ENCODE peak calls at places on chromosome 12, in ten cellular contexts. One of them, this sample, is unnamed.

GRCh38 chr12:105974738-105975137 is 164.0 kb downstream of the NUAK1 start:
- DNase-seq in tibial nerve: no peak
- DNase-seq in HepG2: no peak
- DNase-seq in H1: no peak
- DNase-seq in transverse colon: no peak
- DNase-seq in stomach: no peak
- DNase-seq in ovary: no peak
- DNase-seq in SK-N-SH: no peak
- DNase-seq in A549: no peak
- DNase-seq in sigmoid colon: no peak
- DNase-seq in this sample: no peak

GRCh38 chr12:98646165-98646764 is 1.2 kb downstream of the APAF1 start:
- DNase-seq in stomach: no peak
- DNase-seq in ovary: no peak
- DNase-seq in transverse colon: no peak
- DNase-seq in SK-N-SH: no peak
- DNase-seq in tibial nerve: no peak
- DNase-seq in H1: no peak
- DNase-seq in A549: peak; percentile 33
- DNase-seq in sigmoid colon: no peak
- DNase-seq in HepG2: peak; percentile 5
- DNase-seq in this sample: no peak

GRCh38 chr12:91811481-91812287 is 334.0 kb downstream of the BTG1 start:
- DNase-seq in HepG2: peak; percentile 42
- DNase-seq in tibial nerve: peak; percentile 83
- DNase-seq in SK-N-SH: peak; percentile 22
- DNase-seq in sigmoid colon: peak; percentile 80
- DNase-seq in A549: peak; percentile 69
- DNase-seq in stomach: peak; percentile 76
- DNase-seq in ovary: peak; percentile 80
- DNase-seq in transverse colon: peak; percentile 79
- DNase-seq in H1: no peak
- DNase-seq in this sample: peak; percentile 61

GRCh38 chr12:31832740-31833540 is 104.1 kb upstream of the AMN1 start:
- DNase-seq in transverse colon: no peak
- DNase-seq in H1: no peak
- DNase-seq in stomach: no peak
- DNase-seq in tibial nerve: no peak
- DNase-seq in ovary: no peak
- DNase-seq in sigmoid colon: no peak
- DNase-seq in A549: no peak
- DNase-seq in HepG2: no peak
- DNase-seq in SK-N-SH: no peak
- DNase-seq in this sample: peak; percentile 37

GRCh38 chr12:108173160-108173559 is 44.1 kb downstream of the WSCD2 start:
- DNase-seq in A549: no peak
- DNase-seq in H1: no peak
- DNase-seq in tibial nerve: no peak
- DNase-seq in stomach: no peak
- DNase-seq in transverse colon: no peak
- DNase-seq in ovary: no peak
- DNase-seq in sigmoid colon: no peak
- DNase-seq in SK-N-SH: no peak
- DNase-seq in HepG2: no peak
- DNase-seq in this sample: no peak

GRCh38 chr12:42104784-42105183 is 39.9 kb downstream of the GXYLT1 start:
- DNase-seq in tibial nerve: no peak
- DNase-seq in transverse colon: no peak
- DNase-seq in SK-N-SH: no peak
- DNase-seq in ovary: no peak
- DNase-seq in sigmoid colon: no peak
- DNase-seq in H1: no peak
- DNase-seq in stomach: no peak
- DNase-seq in HepG2: no peak
- DNase-seq in A549: no peak
- DNase-seq in this sample: no peak

GRCh38 chr12:45439039-45439438 is 223.1 kb downstream of the ANO6 start:
- DNase-seq in transverse colon: no peak
- DNase-seq in H1: no peak
- DNase-seq in SK-N-SH: no peak
- DNase-seq in A549: peak; percentile 8
- DNase-seq in stomach: no peak
- DNase-seq in tibial nerve: no peak
- DNase-seq in sigmoid colon: no peak
- DNase-seq in ovary: no peak
- DNase-seq in HepG2: no peak
- DNase-seq in this sample: no peak

GRCh38 chr12:27434673-27435565 is 11.6 kb upstream of the SMCO2 start:
- DNase-seq in stomach: no peak
- DNase-seq in tibial nerve: no peak
- DNase-seq in HepG2: no peak
- DNase-seq in ovary: peak; percentile 28
- DNase-seq in transverse colon: no peak
- DNase-seq in sigmoid colon: no peak
- DNase-seq in A549: no peak
- DNase-seq in SK-N-SH: peak; percentile 54
- DNase-seq in H1: no peak
- DNase-seq in this sample: no peak

GRCh38 chr12:128069359-128069997 is 197.5 kb upstream of the TMEM132C start:
- DNase-seq in transverse colon: peak; percentile 63
- DNase-seq in HepG2: peak; percentile 30
- DNase-seq in H1: no peak
- DNase-seq in stomach: no peak
- DNase-seq in SK-N-SH: peak; percentile 46
- DNase-seq in sigmoid colon: no peak
- DNase-seq in ovary: no peak
- DNase-seq in tibial nerve: no peak
- DNase-seq in A549: peak; percentile 60
- DNase-seq in this sample: no peak

GRCh38 chr12:118103231-118103600 is 595 bp downstream of the VSIG10 start:
- DNase-seq in A549: peak; percentile 28
- DNase-seq in stomach: no peak
- DNase-seq in SK-N-SH: no peak
- DNase-seq in ovary: no peak
- DNase-seq in transverse colon: peak; percentile 31
- DNase-seq in H1: no peak
- DNase-seq in tibial nerve: no peak
- DNase-seq in HepG2: no peak
- DNase-seq in sigmoid colon: peak; percentile 66
- DNase-seq in this sample: no peak

GRCh38 chr12:119258149-119258548 is 76.4 kb upstream of the CCDC60 start:
- DNase-seq in stomach: no peak
- DNase-seq in ovary: no peak
- DNase-seq in SK-N-SH: no peak
- DNase-seq in transverse colon: no peak
- DNase-seq in sigmoid colon: no peak
- DNase-seq in HepG2: no peak
- DNase-seq in H1: no peak
- DNase-seq in tibial nerve: no peak
- DNase-seq in A549: no peak
- DNase-seq in this sample: no peak

GRCh38 chr12:124004233-124004875 is 31.3 kb downstream of the ZNF664 start:
- DNase-seq in A549: no peak
- DNase-seq in transverse colon: no peak
- DNase-seq in ovary: no peak
- DNase-seq in SK-N-SH: no peak
- DNase-seq in H1: no peak
- DNase-seq in sigmoid colon: no peak
- DNase-seq in tibial nerve: no peak
- DNase-seq in stomach: no peak
- DNase-seq in HepG2: no peak
- DNase-seq in this sample: no peak

GRCh38 chr12:66288121-66288520 is 14.2 kb upstream of the HELB start:
- DNase-seq in tibial nerve: no peak
- DNase-seq in transverse colon: no peak
- DNase-seq in HepG2: no peak
- DNase-seq in ovary: no peak
- DNase-seq in H1: no peak
- DNase-seq in A549: no peak
- DNase-seq in SK-N-SH: no peak
- DNase-seq in stomach: no peak
- DNase-seq in sigmoid colon: no peak
- DNase-seq in this sample: no peak

GRCh38 chr12:113142173-113142885 is 6.8 kb upstream of the RASAL1 start:
- DNase-seq in transverse colon: peak; percentile 77
- DNase-seq in tibial nerve: no peak
- DNase-seq in sigmoid colon: no peak
- DNase-seq in HepG2: peak; percentile 17
- DNase-seq in ovary: no peak
- DNase-seq in stomach: peak; percentile 68
- DNase-seq in A549: no peak
- DNase-seq in H1: no peak
- DNase-seq in SK-N-SH: peak; percentile 22
- DNase-seq in this sample: peak; percentile 34

DNA sequence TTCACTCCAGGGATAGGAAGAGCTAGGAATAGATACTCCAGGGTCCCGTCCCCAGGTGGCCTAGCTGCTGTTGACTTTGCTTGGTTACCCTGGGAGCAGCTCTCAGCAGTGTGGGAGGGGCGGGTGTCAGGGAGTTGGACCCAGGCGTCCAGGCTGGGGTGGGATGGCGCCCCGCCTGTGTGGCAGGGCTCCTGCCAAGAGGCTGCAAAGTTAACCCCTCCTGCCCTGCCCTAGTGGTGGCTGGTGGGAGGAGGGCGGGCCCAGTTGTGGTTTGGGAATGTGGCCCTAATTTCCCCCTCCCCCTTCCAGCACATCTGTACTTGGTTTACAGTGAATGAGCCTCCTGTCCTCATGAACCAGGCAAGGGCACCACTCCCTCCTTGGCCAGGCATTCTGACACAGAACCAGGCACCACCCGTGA is 1.7 kb upstream of the RARG start:
- DNase-seq in A549: no peak
- DNase-seq in transverse colon: no peak
- DNase-seq in H1: no peak
- DNase-seq in SK-N-SH: no peak
- DNase-seq in tibial nerve: no peak
- DNase-seq in stomach: no peak
- DNase-seq in sigmoid colon: no peak
- DNase-seq in ovary: no peak
- DNase-seq in HepG2: no peak
- DNase-seq in this sample: no peak
- TF ChIP-seq CTCF in A549: no peak
- TF ChIP-seq CTCF in transverse colon: no peak
- TF ChIP-seq CTCF in H1: no peak
- TF ChIP-seq CTCF in SK-N-SH: peak; percentile 6
- TF ChIP-seq CTCF in tibial nerve: no peak
- TF ChIP-seq CTCF in stomach: no peak
- TF ChIP-seq CTCF in sigmoid colon: no peak
- TF ChIP-seq CTCF in ovary: no peak
- TF ChIP-seq CTCF in HepG2: no peak
- TF ChIP-seq CTCF in this sample: no peak

GRCh38 chr12:79331870-79332269 is 358.9 kb downstream of the PAWR start:
- DNase-seq in tibial nerve: no peak
- DNase-seq in A549: no peak
- DNase-seq in H1: no peak
- DNase-seq in stomach: no peak
- DNase-seq in SK-N-SH: no peak
- DNase-seq in HepG2: no peak
- DNase-seq in ovary: no peak
- DNase-seq in sigmoid colon: no peak
- DNase-seq in transverse colon: no peak
- DNase-seq in this sample: no peak

GRCh38 chr12:79327465-79327864 is 363.3 kb downstream of the PAWR start:
- DNase-seq in tibial nerve: no peak
- DNase-seq in transverse colon: no peak
- DNase-seq in SK-N-SH: no peak
- DNase-seq in ovary: no peak
- DNase-seq in stomach: no peak
- DNase-seq in sigmoid colon: no peak
- DNase-seq in HepG2: no peak
- DNase-seq in H1: no peak
- DNase-seq in A549: peak; percentile 55
- DNase-seq in this sample: no peak

GRCh38 chr12:79333144-79333543 is 357.6 kb downstream of the PAWR start:
- DNase-seq in A549: no peak
- DNase-seq in sigmoid colon: no peak
- DNase-seq in HepG2: no peak
- DNase-seq in ovary: no peak
- DNase-seq in SK-N-SH: no peak
- DNase-seq in transverse colon: no peak
- DNase-seq in stomach: no peak
- DNase-seq in tibial nerve: no peak
- DNase-seq in H1: no peak
- DNase-seq in this sample: no peak

GRCh38 chr12:79326663-79327062 is 364.1 kb downstream of the PAWR start:
- DNase-seq in H1: no peak
- DNase-seq in ovary: no peak
- DNase-seq in A549: peak; percentile 48
- DNase-seq in stomach: no peak
- DNase-seq in transverse colon: no peak
- DNase-seq in tibial nerve: no peak
- DNase-seq in sigmoid colon: no peak
- DNase-seq in HepG2: no peak
- DNase-seq in SK-N-SH: no peak
- DNase-seq in this sample: no peak

DNA sequence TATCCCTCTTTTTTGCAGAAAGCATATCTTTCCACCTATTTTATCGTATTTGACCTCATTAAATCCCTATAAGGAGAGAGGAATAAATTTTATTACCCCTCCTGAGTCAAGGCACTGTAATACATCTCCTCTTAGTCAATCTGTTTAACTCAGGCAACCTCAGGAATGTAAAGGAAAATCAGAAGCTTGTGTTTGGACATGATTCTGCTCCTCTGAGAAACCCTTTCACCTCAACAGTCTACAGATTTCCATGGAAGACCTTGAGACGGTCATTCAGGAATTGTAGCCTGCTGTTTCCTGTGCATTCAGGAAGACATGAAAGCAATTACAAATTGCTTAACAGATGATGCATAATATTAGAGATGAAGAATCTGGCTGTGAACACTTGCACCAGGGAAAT is 360.8 kb downstream of the PAWR start:
- DNase-seq in A549: no peak
- DNase-seq in transverse colon: no peak
- DNase-seq in ovary: no peak
- DNase-seq in tibial nerve: no peak
- DNase-seq in sigmoid colon: no peak
- DNase-seq in SK-N-SH: no peak
- DNase-seq in HepG2: no peak
- DNase-seq in stomach: no peak
- DNase-seq in H1: no peak
- DNase-seq in this sample: no peak
- H3K4me1 ChIP-seq in A549: peaks cover 62% of the 10 kb centered on the region
- H3K4me1 ChIP-seq in transverse colon: no peaks in the 10 kb centered on the region
- H3K4me1 ChIP-seq in ovary: no peaks in the 10 kb centered on the region
- H3K4me1 ChIP-seq in tibial nerve: no peaks in the 10 kb centered on the region
- H3K4me1 ChIP-seq in sigmoid colon: no peaks in the 10 kb centered on the region
- H3K4me1 ChIP-seq in SK-N-SH: peaks cover 2% of the 10 kb centered on the region
- H3K4me1 ChIP-seq in HepG2: no peaks in the 10 kb centered on the region
- H3K4me1 ChIP-seq in stomach: no peaks in the 10 kb centered on the region
- H3K4me1 ChIP-seq in H1: peaks cover 2% of the 10 kb centered on the region
- H3K4me1 ChIP-seq in this sample: no peaks in the 10 kb centered on the region

GRCh38 chr12:114676142-114676741 is 7.7 kb downstream of the TBX3 start:
- DNase-seq in ovary: no peak
- DNase-seq in sigmoid colon: no peak
- DNase-seq in H1: no peak
- DNase-seq in tibial nerve: no peak
- DNase-seq in transverse colon: no peak
- DNase-seq in stomach: no peak
- DNase-seq in SK-N-SH: no peak
- DNase-seq in HepG2: no peak
- DNase-seq in A549: no peak
- DNase-seq in this sample: no peak
- TF ChIP-seq EP300 in ovary: no peak
- TF ChIP-seq EP300 in sigmoid colon: no peak
- TF ChIP-seq EP300 in H1: no peak
- TF ChIP-seq EP300 in tibial nerve: no peak
- TF ChIP-seq EP300 in transverse colon: no peak
- TF ChIP-seq EP300 in stomach: no peak
- TF ChIP-seq EP300 in SK-N-SH: no peak
- TF ChIP-seq EP300 in HepG2: no peak
- TF ChIP-seq EP300 in A549: no peak
- TF ChIP-seq EP300 in this sample: no peak

GRCh38 chr12:92927055-92927435 is 2.0 kb downstream of the EEA1 start:
- DNase-seq in SK-N-SH: peak; percentile 25
- DNase-seq in transverse colon: no peak
- DNase-seq in ovary: no peak
- DNase-seq in A549: peak; percentile 59
- DNase-seq in HepG2: peak; percentile 29
- DNase-seq in H1: no peak
- DNase-seq in tibial nerve: no peak
- DNase-seq in sigmoid colon: no peak
- DNase-seq in stomach: no peak
- DNase-seq in this sample: peak; percentile 28
- TF ChIP-seq CTCF in SK-N-SH: peak; percentile 52
- TF ChIP-seq CTCF in transverse colon: no peak
- TF ChIP-seq CTCF in ovary: no peak
- TF ChIP-seq CTCF in A549: peak; percentile 35
- TF ChIP-seq CTCF in HepG2: no peak
- TF ChIP-seq CTCF in H1: peak; percentile 23
- TF ChIP-seq CTCF in tibial nerve: no peak
- TF ChIP-seq CTCF in sigmoid colon: no peak
- TF ChIP-seq CTCF in stomach: no peak
- TF ChIP-seq CTCF in this sample: no peak

This sample was measured in upper lobe of left lung.